ENCODE peak calls at places on chromosomes 3 and 15, in four cellular contexts. R is cardiac fibroblast, D is kidney tubule cell, J is A549. H is an unnamed sample.

GRCh38 chr15:43189296-43189695 is 4.1 kb downstream of the CCNDBP1 start:
- DNase-seq in D (no peak), R (peak; percentile 15), J (no peak), H (no peak)

GRCh38 chr15:35911052-35911780 is 365.3 kb upstream of the DPH6 start:
- DNase-seq in R (no peak), D (no peak), J (no peak), H (no peak)

GRCh38 chr15:80951941-80952340 is 37.7 kb downstream of the MESD start:
- DNase-seq in R (no peak), J (no peak), D (no peak), H (no peak)

GRCh38 chr15:39704684-39705083 is 78.0 kb downstream of the FSIP1 start:
- DNase-seq in R (peak; percentile 79), J (peak; percentile 29), D (peak; percentile 45), H (peak; percentile 84)

GRCh38 chr15:69390575-69390974 is 23.6 kb upstream of the KIF23 start:
- DNase-seq in J (no peak), D (peak; percentile 85), R (peak; percentile 68), H (no peak)

GRCh38 chr15:52163321-52164190 is 27.6 kb downstream of the GNB5 start:
- DNase-seq in J (no peak), D (no peak), R (no peak), H (no peak)

GRCh38 chr15:69904296-69904560 is 193.5 kb downstream of the TLE3 start:
- DNase-seq in R (no peak), J (no peak), D (no peak), H (no peak)

GRCh38 chr15:69539316-69539715 is 86.7 kb downstream of the RPLP1 start:
- DNase-seq in D (no peak), R (no peak), J (no peak), H (no peak)

GRCh38 chr15:85073556-85074194 is 92.0 kb downstream of the PDE8A start:
- DNase-seq in D (peak; percentile 75), J (peak; percentile 70), R (peak; percentile 17), H (no peak)

GRCh38 chr3:59064276-59064675 is 14.5 kb upstream of the CFAP20DC start:
- DNase-seq in R (no peak), J (no peak), D (no peak), H (no peak)

GRCh38 chr3:12934431-12934830 is 93.1 kb upstream of the RPL32 start:
- DNase-seq in D (peak; percentile 18), J (no peak), R (peak; percentile 50), H (peak; percentile 61)

GRCh38 chr3:194296832-194297666 is 54.1 kb downstream of the CPN2 start:
- DNase-seq in D (peak; percentile 55), R (no peak), J (no peak), H (no peak)

GRCh38 chr3:45311953-45312795 is 76.2 kb upstream of the LARS2 start:
- DNase-seq in D (peak; percentile 27), R (no peak), J (no peak), H (no peak)

GRCh38 chr3:196793224-196793623 is 53.6 kb downstream of the PAK2 start:
- DNase-seq in R (peak; percentile 90), J (peak; percentile 69), D (peak; percentile 92), H (peak; percentile 92)

GRCh38 chr3:62558549-62559112 is 185.3 kb upstream of the FEZF2 start:
- DNase-seq in R (peak; percentile 38), J (peak; percentile 2), D (peak; percentile 16), H (peak; percentile 45)

GRCh38 chr3:33664195-33664594 is 53.9 kb downstream of the CLASP2 start:
- DNase-seq in R (peak; percentile 91), D (peak; percentile 15), J (no peak), H (peak; percentile 84)

GRCh38 chr3:161770532-161771386 is 274.2 kb downstream of the OTOL1 start:
- DNase-seq in R (peak; percentile 87), D (no peak), J (no peak), H (peak; percentile 84)

GRCh38 chr15:64284037-64284436 is 71.9 kb downstream of the CSNK1G1 start:
- DNase-seq in J (peak; percentile 14), D (peak; percentile 25), R (peak; percentile 69), H (peak; percentile 72)

GRCh38 chr3:109195812-109196211 is 59.3 kb downstream of the C3orf85 start:
- DNase-seq in R (peak; percentile 41), J (peak; percentile 13), D (peak; percentile 86), H (peak; percentile 57)

GRCh38 chr3:13145131-13145825 is 72.0 kb upstream of the IQSEC1 start:
- DNase-seq in D (no peak), J (peak; percentile 16), R (no peak), H (no peak)

GRCh38 chr3:64225695-64226499 is 631 bp upstream of the PRICKLE2 start:
- DNase-seq in D (peak; percentile 28), J (no peak), R (no peak), H (no peak)

GRCh38 chr15:42707873-42708544 is 28.9 kb downstream of the CDAN1 start:
- DNase-seq in D (no peak), R (no peak), J (peak; percentile 3), H (no peak)

GRCh38 chr3:98521897-98522537 is 685 bp downstream of the CLDND1 start:
- DNase-seq in D (peak; percentile 78), R (peak; percentile 76), J (peak; percentile 59), H (peak; percentile 62)

GRCh38 chr3:96869316-96869715 is 54.9 kb downstream of the EPHA6 start:
- DNase-seq in R (no peak), D (no peak), J (no peak), H (no peak)

GRCh38 chr3:194894538-194894937 is 208.9 kb downstream of the FAM43A start:
- DNase-seq in J (no peak), D (no peak), R (no peak), H (no peak)

GRCh38 chr3:30370681-30371271 is 235.6 kb upstream of the TGFBR2 start:
- DNase-seq in D (no peak), R (peak; percentile 26), J (peak; percentile 85), H (peak; percentile 50)

GRCh38 chr15:67836477-67836876 is 3.4 kb downstream of the RNU6-1 start:
- DNase-seq in D (peak; percentile 44), R (peak; percentile 62), J (peak; percentile 47), H (peak; percentile 61)

GRCh38 chr3:30368978-30369377 is 237.4 kb upstream of the TGFBR2 start:
- DNase-seq in R (peak; percentile 62), D (no peak), J (no peak), H (peak; percentile 76)

GRCh38 chr3:24591661-24592555 is 97.3 kb upstream of the THRB start:
- DNase-seq in R (peak; percentile 64), J (peak; percentile 53), D (peak; percentile 88), H (no peak)

GRCh38 chr3:191391873-191392808 is 61.8 kb upstream of the UTS2B start:
- DNase-seq in D (no peak), R (no peak), J (no peak), H (no peak)

GRCh38 chr15:72754096-72754495 is 29.5 kb downstream of the ADPGK start:
- DNase-seq in D (no peak), J (no peak), R (no peak), H (no peak)

GRCh38 chr15:96354731-96355560 is 24.4 kb downstream of the NR2F2 start:
- DNase-seq in D (peak; percentile 80), J (peak; percentile 76), R (peak; percentile 91), H (peak; percentile 89)

GRCh38 chr3:126835472-126836219 is 131.6 kb downstream of the CHCHD6 start:
- DNase-seq in J (peak; percentile 19), R (peak; percentile 76), D (peak; percentile 73), H (peak; percentile 55)

GRCh38 chr3:31917303-31917903 is 63.7 kb downstream of the OSBPL10 start:
- DNase-seq in J (no peak), D (no peak), R (peak; percentile 25), H (no peak)

GRCh38 chr3:182305881-182306665 is 487.2 kb upstream of the ATP11B start:
- DNase-seq in D (no peak), J (no peak), R (no peak), H (no peak)

GRCh38 chr3:107024481-107025153 is 352.6 kb upstream of the CCDC54 start:
- DNase-seq in D (no peak), J (no peak), R (no peak), H (no peak)

GRCh38 chr15:49644364-49644794 is 23.5 kb downstream of the DTWD1 start:
- DNase-seq in D (no peak), J (no peak), R (no peak), H (peak; percentile 38)

GRCh38 chr15:93523490-93523889 is 434.5 kb upstream of the RGMA start:
- DNase-seq in R (no peak), D (no peak), J (no peak), H (no peak)

H was measured in fibroblast of pulmonary artery.